ENCODE peak calls at places on chromosome 14, in five cellular contexts. R is HS-27A; U is SJCRH30; F is CD8-positive, alpha-beta memory T cell; G is natural killer cell. B is an unnamed sample.
A peak's percentile ranks its signal among the peaks of the same experiment; 100 is the strongest.

GRCh38 chr14:71089974-71090373 is 182.7 kb downstream of the PCNX1 start:
- DNase-seq in U (no peak), G (no peak), F (no peak), R (no peak), B (no peak)

GRCh38 chr14:95045836-95046430 is 111.4 kb downstream of the DICER1 start:
- DNase-seq in G (peak; percentile 1), U (no peak), F (no peak), R (no peak), B (no peak)

GRCh38 chr14:55274760-55275159 is 3.5 kb downstream of the FBXO34 start:
- DNase-seq in R (peak; percentile 27), G (no peak), U (peak; percentile 69), F (no peak), B (no peak)

GRCh38 chr14:57317248-57317833 is 48.6 kb downstream of the AP5M1 start:
- DNase-seq in G (peak; percentile 47), F (peak; percentile 58), R (peak; percentile 45), U (peak; percentile 85), B (peak; percentile 73)

GRCh38 chr14:23095196-23096108 is at the start of gene C14orf119:
- DNase-seq in R (peak; percentile 100), G (no peak), F (peak; percentile 99), U (peak; percentile 100), B (peak; percentile 100)

GRCh38 chr14:100129161-100129589 is 30.3 kb downstream of the DEGS2 start:
- DNase-seq in R (no peak), G (no peak), F (no peak), U (no peak), B (no peak)

GRCh38 chr14:102770147-102770909 is 6.9 kb upstream of the TRAF3 start:
- DNase-seq in G (no peak), R (no peak), F (no peak), U (no peak), B (no peak)

GRCh38 chr14:97719931-97720330 is 922.7 kb downstream of the VRK1 start:
- DNase-seq in F (peak; percentile 19), G (no peak), U (no peak), R (no peak), B (peak; percentile 46)

GRCh38 chr14:100289916-100290606 is 16.2 kb downstream of the SLC25A29 start:
- DNase-seq in R (no peak), F (no peak), G (no peak), U (no peak), B (no peak)

GRCh38 chr14:72758420-72758819 is 135.5 kb downstream of the DPF3 start:
- DNase-seq in U (no peak), F (no peak), G (no peak), R (no peak), B (no peak)

GRCh38 chr14:62234849-62235248 is 472.6 kb downstream of the SNAPC1 start:
- DNase-seq in G (no peak), R (no peak), U (no peak), F (no peak), B (no peak)

GRCh38 chr14:76937181-76938091 is 91.1 kb downstream of the IRF2BPL start:
- DNase-seq in G (no peak), F (no peak), R (no peak), U (peak; percentile 94), B (no peak)

GRCh38 chr14:64572721-64573508 is 23.2 kb downstream of the PPP1R36 start:
- DNase-seq in R (no peak), F (no peak), U (no peak), G (no peak), B (no peak)

GRCh38 chr14:104224516-104225281 is 86.3 kb downstream of the KIF26A start:
- DNase-seq in R (no peak), G (no peak), U (peak; percentile 91), F (no peak), B (peak; percentile 46)

GRCh38 chr14:45204241-45204640 is 48.8 kb downstream of the MIS18BP1 start:
- DNase-seq in G (no peak), R (no peak), F (no peak), U (no peak), B (no peak)

GRCh38 chr14:94018308-94018707 is 7.8 kb upstream of the OTUB2 start:
- DNase-seq in G (no peak), R (no peak), U (no peak), F (no peak), B (no peak)

GRCh38 chr14:63777024-63777423 is 49.2 kb upstream of the SGPP1 start:
- DNase-seq in F (no peak), U (no peak), R (peak; percentile 17), G (no peak), B (no peak)

GRCh38 chr14:96745500-96746051 is 51.6 kb upstream of the VRK1 start:
- DNase-seq in F (no peak), R (no peak), U (no peak), G (no peak), B (no peak)

GRCh38 chr14:79304279-79304678 is 907.0 kb downstream of the DIO2 start:
- DNase-seq in R (no peak), G (no peak), U (no peak), F (no peak), B (no peak)

GRCh38 chr14:77654001-77654431 is 37.6 kb upstream of the SPTLC2 start:
- DNase-seq in R (no peak), U (peak; percentile 71), G (no peak), F (no peak), B (no peak)

GRCh38 chr14:106585692-106586091 is 1059.3 kb downstream of the TMEM121 start:
- DNase-seq in G (no peak), R (no peak), F (no peak), U (no peak), B (no peak)

GRCh38 chr14:86310148-86310547 is 780.2 kb downstream of the FLRT2 start:
- DNase-seq in G (no peak), R (no peak), F (no peak), U (no peak), B (no peak)

GRCh38 chr14:74763803-74764531 is 851 bp downstream of the YLPM1 start:
- DNase-seq in F (peak; percentile 1), R (no peak), U (peak; percentile 33), G (peak; percentile 16), B (peak; percentile 49)

GRCh38 chr14:58276208-58276607 is 22.1 kb upstream of the ARID4A start:
- DNase-seq in F (no peak), R (no peak), G (no peak), U (no peak), B (no peak)

GRCh38 chr14:96176811-96177211 is 27.8 kb upstream of the BDKRB2 start:
- DNase-seq in U (no peak), R (no peak), F (no peak), G (no peak), B (no peak)

GRCh38 chr14:100069161-100069800 is 4.1 kb downstream of the EVL start:
- DNase-seq in F (no peak), U (no peak), G (no peak), R (no peak), B (peak; percentile 54)

GRCh38 chr14:98177551-98177950 is 1094.4 kb downstream of the BCL11B start:
- DNase-seq in G (no peak), R (no peak), F (no peak), U (no peak), B (peak; percentile 91)